ENCODE peak calls at places on chromosomes 2 and 18, in five cellular contexts. One of them, this sample, is unnamed.

GRCh38 chr18:54647176-54647575 is 56.1 kb downstream of the DYNAP start:
- DNase-seq in astrocyte of the cerebellum: peak; percentile 18
- DNase-seq in MV-4-11: no peak
- DNase-seq in activated CD8-positive, alpha-beta memory T cell treated with anti-CD3 and anti-CD28 coated beads for 4 hours: no peak
- DNase-seq in Caki2: peak; percentile 14
- DNase-seq in this sample: peak; percentile 35

GRCh38 chr2:188765522-188765921 is 208.7 kb upstream of the COL3A1 start:
- DNase-seq in MV-4-11: no peak
- DNase-seq in astrocyte of the cerebellum: no peak
- DNase-seq in activated CD8-positive, alpha-beta memory T cell treated with anti-CD3 and anti-CD28 coated beads for 4 hours: no peak
- DNase-seq in Caki2: no peak
- DNase-seq in this sample: peak; percentile 27

GRCh38 chr2:71693286-71694270 is 240.2 kb downstream of the DYSF start:
- DNase-seq in astrocyte of the cerebellum: no peak
- DNase-seq in MV-4-11: no peak
- DNase-seq in activated CD8-positive, alpha-beta memory T cell treated with anti-CD3 and anti-CD28 coated beads for 4 hours: no peak
- DNase-seq in Caki2: no peak
- DNase-seq in this sample: no peak

GRCh38 chr18:21598726-21599584 is 1.5 kb downstream of the ESCO1 start:
- DNase-seq in Caki2: peak; percentile 27
- DNase-seq in astrocyte of the cerebellum: no peak
- DNase-seq in MV-4-11: no peak
- DNase-seq in activated CD8-positive, alpha-beta memory T cell treated with anti-CD3 and anti-CD28 coated beads for 4 hours: no peak
- DNase-seq in this sample: peak; percentile 79

GRCh38 chr2:233996436-233996835 is 54.1 kb upstream of the SPP2 start:
- DNase-seq in astrocyte of the cerebellum: no peak
- DNase-seq in MV-4-11: no peak
- DNase-seq in Caki2: no peak
- DNase-seq in activated CD8-positive, alpha-beta memory T cell treated with anti-CD3 and anti-CD28 coated beads for 4 hours: no peak
- DNase-seq in this sample: no peak

GRCh38 chr2:43178602-43179542 is 47.5 kb downstream of the ZFP36L2 start:
- DNase-seq in Caki2: peak; percentile 77
- DNase-seq in activated CD8-positive, alpha-beta memory T cell treated with anti-CD3 and anti-CD28 coated beads for 4 hours: no peak
- DNase-seq in astrocyte of the cerebellum: peak; percentile 74
- DNase-seq in MV-4-11: peak; percentile 76
- DNase-seq in this sample: peak; percentile 98

GRCh38 chr2:148554459-148555247 is 89.9 kb upstream of the EPC2 start:
- DNase-seq in astrocyte of the cerebellum: no peak
- DNase-seq in MV-4-11: peak; percentile 53
- DNase-seq in activated CD8-positive, alpha-beta memory T cell treated with anti-CD3 and anti-CD28 coated beads for 4 hours: no peak
- DNase-seq in Caki2: no peak
- DNase-seq in this sample: peak; percentile 17

GRCh38 chr2:157809212-157809611 is 66.9 kb downstream of the ACVR1 start:
- DNase-seq in MV-4-11: no peak
- DNase-seq in Caki2: no peak
- DNase-seq in activated CD8-positive, alpha-beta memory T cell treated with anti-CD3 and anti-CD28 coated beads for 4 hours: no peak
- DNase-seq in astrocyte of the cerebellum: peak; percentile 68
- DNase-seq in this sample: no peak

GRCh38 chr2:105502625-105503334 is 103.9 kb upstream of the FHL2 start:
- DNase-seq in MV-4-11: no peak
- DNase-seq in activated CD8-positive, alpha-beta memory T cell treated with anti-CD3 and anti-CD28 coated beads for 4 hours: no peak
- DNase-seq in astrocyte of the cerebellum: no peak
- DNase-seq in Caki2: no peak
- DNase-seq in this sample: no peak

GRCh38 chr18:53567935-53568574 is 656.4 kb downstream of the MBD2 start:
- DNase-seq in activated CD8-positive, alpha-beta memory T cell treated with anti-CD3 and anti-CD28 coated beads for 4 hours: no peak
- DNase-seq in Caki2: peak; percentile 16
- DNase-seq in MV-4-11: peak; percentile 2
- DNase-seq in astrocyte of the cerebellum: peak; percentile 11
- DNase-seq in this sample: peak; percentile 38

GRCh38 chr2:15893689-15894325 is 46.5 kb upstream of the MYCN start:
- DNase-seq in astrocyte of the cerebellum: no peak
- DNase-seq in activated CD8-positive, alpha-beta memory T cell treated with anti-CD3 and anti-CD28 coated beads for 4 hours: no peak
- DNase-seq in MV-4-11: no peak
- DNase-seq in Caki2: no peak
- DNase-seq in this sample: no peak

GRCh38 chr2:86782748-86783147 is 8.0 kb downstream of the CD8A start:
- DNase-seq in Caki2: no peak
- DNase-seq in MV-4-11: no peak
- DNase-seq in activated CD8-positive, alpha-beta memory T cell treated with anti-CD3 and anti-CD28 coated beads for 4 hours: no peak
- DNase-seq in astrocyte of the cerebellum: no peak
- DNase-seq in this sample: no peak

GRCh38 chr2:108320326-108320932 is 31.7 kb downstream of the SULT1C2 start:
- DNase-seq in activated CD8-positive, alpha-beta memory T cell treated with anti-CD3 and anti-CD28 coated beads for 4 hours: no peak
- DNase-seq in Caki2: no peak
- DNase-seq in MV-4-11: no peak
- DNase-seq in astrocyte of the cerebellum: no peak
- DNase-seq in this sample: no peak

GRCh38 chr2:217671871-217672270 is 330.9 kb downstream of the TNS1 start:
- DNase-seq in activated CD8-positive, alpha-beta memory T cell treated with anti-CD3 and anti-CD28 coated beads for 4 hours: no peak
- DNase-seq in MV-4-11: no peak
- DNase-seq in astrocyte of the cerebellum: no peak
- DNase-seq in Caki2: no peak
- DNase-seq in this sample: no peak

GRCh38 chr2:43024515-43024962 is 201.9 kb downstream of the ZFP36L2 start:
- DNase-seq in Caki2: peak; percentile 35
- DNase-seq in activated CD8-positive, alpha-beta memory T cell treated with anti-CD3 and anti-CD28 coated beads for 4 hours: no peak
- DNase-seq in astrocyte of the cerebellum: peak; percentile 15
- DNase-seq in MV-4-11: peak; percentile 13
- DNase-seq in this sample: peak; percentile 66

GRCh38 chr2:27407798-27408491 is 1.4 kb downstream of the PPM1G start:
- DNase-seq in Caki2: peak; percentile 50
- DNase-seq in astrocyte of the cerebellum: peak; percentile 48
- DNase-seq in MV-4-11: peak; percentile 33
- DNase-seq in activated CD8-positive, alpha-beta memory T cell treated with anti-CD3 and anti-CD28 coated beads for 4 hours: no peak
- DNase-seq in this sample: peak; percentile 74

GRCh38 chr2:151619337-151619989 is 114.8 kb downstream of the NEB start:
- DNase-seq in astrocyte of the cerebellum: no peak
- DNase-seq in Caki2: peak; percentile 67
- DNase-seq in MV-4-11: peak; percentile 83
- DNase-seq in activated CD8-positive, alpha-beta memory T cell treated with anti-CD3 and anti-CD28 coated beads for 4 hours: no peak
- DNase-seq in this sample: peak; percentile 24

GRCh38 chr2:241665731-241666440 is 20.7 kb downstream of the DTYMK start:
- DNase-seq in Caki2: no peak
- DNase-seq in activated CD8-positive, alpha-beta memory T cell treated with anti-CD3 and anti-CD28 coated beads for 4 hours: no peak
- DNase-seq in astrocyte of the cerebellum: no peak
- DNase-seq in MV-4-11: no peak
- DNase-seq in this sample: no peak

GRCh38 chr18:42289526-42289925 is 334.5 kb downstream of the PIK3C3 start:
- DNase-seq in Caki2: no peak
- DNase-seq in MV-4-11: no peak
- DNase-seq in astrocyte of the cerebellum: no peak
- DNase-seq in activated CD8-positive, alpha-beta memory T cell treated with anti-CD3 and anti-CD28 coated beads for 4 hours: no peak
- DNase-seq in this sample: no peak

GRCh38 chr2:176518823-176519222 is 249.6 kb downstream of the MTX2 start:
- DNase-seq in Caki2: no peak
- DNase-seq in astrocyte of the cerebellum: no peak
- DNase-seq in MV-4-11: no peak
- DNase-seq in activated CD8-positive, alpha-beta memory T cell treated with anti-CD3 and anti-CD28 coated beads for 4 hours: no peak
- DNase-seq in this sample: no peak

GRCh38 chr2:209694748-209695147 is 76.9 kb upstream of the UNC80 start:
- DNase-seq in Caki2: no peak
- DNase-seq in astrocyte of the cerebellum: no peak
- DNase-seq in MV-4-11: no peak
- DNase-seq in activated CD8-positive, alpha-beta memory T cell treated with anti-CD3 and anti-CD28 coated beads for 4 hours: no peak
- DNase-seq in this sample: no peak

GRCh38 chr2:75595541-75596395 is 35.0 kb upstream of the EVA1A start:
- DNase-seq in Caki2: peak; percentile 94
- DNase-seq in activated CD8-positive, alpha-beta memory T cell treated with anti-CD3 and anti-CD28 coated beads for 4 hours: no peak
- DNase-seq in astrocyte of the cerebellum: peak; percentile 88
- DNase-seq in MV-4-11: no peak
- DNase-seq in this sample: no peak

GRCh38 chr2:61149074-61149473 is 12.9 kb upstream of the C2orf74 start:
- DNase-seq in activated CD8-positive, alpha-beta memory T cell treated with anti-CD3 and anti-CD28 coated beads for 4 hours: no peak
- DNase-seq in MV-4-11: no peak
- DNase-seq in astrocyte of the cerebellum: no peak
- DNase-seq in Caki2: no peak
- DNase-seq in this sample: peak; percentile 18

GRCh38 chr2:63040586-63040985 is 10.0 kb upstream of the OTX1 start:
- DNase-seq in astrocyte of the cerebellum: no peak
- DNase-seq in activated CD8-positive, alpha-beta memory T cell treated with anti-CD3 and anti-CD28 coated beads for 4 hours: no peak
- DNase-seq in MV-4-11: no peak
- DNase-seq in Caki2: no peak
- DNase-seq in this sample: no peak

GRCh38 chr2:145323512-145323911 is 803.6 kb upstream of the ZEB2 start:
- DNase-seq in Caki2: no peak
- DNase-seq in activated CD8-positive, alpha-beta memory T cell treated with anti-CD3 and anti-CD28 coated beads for 4 hours: no peak
- DNase-seq in MV-4-11: no peak
- DNase-seq in astrocyte of the cerebellum: no peak
- DNase-seq in this sample: peak; percentile 36

GRCh38 chr2:173282795-173283545 is 71.7 kb upstream of the CDCA7 start:
- DNase-seq in activated CD8-positive, alpha-beta memory T cell treated with anti-CD3 and anti-CD28 coated beads for 4 hours: no peak
- DNase-seq in MV-4-11: no peak
- DNase-seq in astrocyte of the cerebellum: no peak
- DNase-seq in Caki2: no peak
- DNase-seq in this sample: no peak